ENCODE peak calls at places on chromosomes 16 and 17, in ten cellular contexts. One of them, this sample, is unnamed.

GRCh38 chr17:29565643-29566472 is 979 bp downstream of the ABHD15 start:
- DNase-seq in CD4-positive, CD25-positive, alpha-beta regulatory T cell: peak; percentile 65
- DNase-seq in mesendoderm: peak; percentile 73
- DNase-seq in bronchial epithelial cell: peak; percentile 29
- DNase-seq in sigmoid colon: peak; percentile 63
- DNase-seq in cardiac muscle cell: peak; percentile 46
- DNase-seq in left ventricle myocardium inferior: no peak
- DNase-seq in stomach: peak; percentile 59
- DNase-seq in aorta: peak; percentile 78
- DNase-seq in adipocyte: no peak
- DNase-seq in this sample: no peak

GRCh38 chr17:48297825-48298224 is 132.2 kb downstream of the SKAP1 start:
- DNase-seq in aorta: no peak
- DNase-seq in CD4-positive, CD25-positive, alpha-beta regulatory T cell: no peak
- DNase-seq in bronchial epithelial cell: no peak
- DNase-seq in sigmoid colon: no peak
- DNase-seq in left ventricle myocardium inferior: no peak
- DNase-seq in adipocyte: no peak
- DNase-seq in stomach: no peak
- DNase-seq in cardiac muscle cell: no peak
- DNase-seq in mesendoderm: no peak
- DNase-seq in this sample: no peak

GRCh38 chr16:62903961-62904502 is 867.8 kb upstream of the CDH8 start:
- DNase-seq in CD4-positive, CD25-positive, alpha-beta regulatory T cell: no peak
- DNase-seq in bronchial epithelial cell: no peak
- DNase-seq in left ventricle myocardium inferior: no peak
- DNase-seq in sigmoid colon: no peak
- DNase-seq in aorta: no peak
- DNase-seq in adipocyte: no peak
- DNase-seq in cardiac muscle cell: no peak
- DNase-seq in stomach: no peak
- DNase-seq in mesendoderm: no peak
- DNase-seq in this sample: no peak

GRCh38 chr17:27502526-27503324 is 46.5 kb downstream of the KSR1 start:
- DNase-seq in CD4-positive, CD25-positive, alpha-beta regulatory T cell: no peak
- DNase-seq in bronchial epithelial cell: no peak
- DNase-seq in cardiac muscle cell: no peak
- DNase-seq in sigmoid colon: no peak
- DNase-seq in aorta: peak; percentile 61
- DNase-seq in stomach: no peak
- DNase-seq in left ventricle myocardium inferior: peak; percentile 29
- DNase-seq in adipocyte: peak; percentile 75
- DNase-seq in mesendoderm: no peak
- DNase-seq in this sample: no peak

GRCh38 chr16:76612497-76612896 is 335.3 kb downstream of the CNTNAP4 start:
- DNase-seq in bronchial epithelial cell: no peak
- DNase-seq in adipocyte: no peak
- DNase-seq in aorta: no peak
- DNase-seq in mesendoderm: peak; percentile 2
- DNase-seq in cardiac muscle cell: no peak
- DNase-seq in left ventricle myocardium inferior: no peak
- DNase-seq in sigmoid colon: no peak
- DNase-seq in stomach: no peak
- DNase-seq in CD4-positive, CD25-positive, alpha-beta regulatory T cell: no peak
- DNase-seq in this sample: no peak

GRCh38 chr16:11484691-11485258 is 101.9 kb downstream of the LITAF start:
- DNase-seq in left ventricle myocardium inferior: no peak
- DNase-seq in sigmoid colon: no peak
- DNase-seq in adipocyte: no peak
- DNase-seq in mesendoderm: no peak
- DNase-seq in stomach: no peak
- DNase-seq in aorta: peak; percentile 52
- DNase-seq in CD4-positive, CD25-positive, alpha-beta regulatory T cell: no peak
- DNase-seq in bronchial epithelial cell: peak; percentile 68
- DNase-seq in cardiac muscle cell: no peak
- DNase-seq in this sample: no peak

GRCh38 chr17:75242461-75243042 is 18.9 kb downstream of the GGA3 start:
- DNase-seq in sigmoid colon: no peak
- DNase-seq in adipocyte: no peak
- DNase-seq in CD4-positive, CD25-positive, alpha-beta regulatory T cell: peak; percentile 22
- DNase-seq in cardiac muscle cell: no peak
- DNase-seq in mesendoderm: no peak
- DNase-seq in stomach: no peak
- DNase-seq in bronchial epithelial cell: no peak
- DNase-seq in left ventricle myocardium inferior: no peak
- DNase-seq in aorta: no peak
- DNase-seq in this sample: no peak

GRCh38 chr17:43021739-43022512 is at the start of gene VAT1:
- DNase-seq in left ventricle myocardium inferior: peak; percentile 86
- DNase-seq in bronchial epithelial cell: peak; percentile 60
- DNase-seq in adipocyte: peak; percentile 92
- DNase-seq in sigmoid colon: peak; percentile 91
- DNase-seq in mesendoderm: peak; percentile 89
- DNase-seq in stomach: peak; percentile 82
- DNase-seq in cardiac muscle cell: peak; percentile 88
- DNase-seq in CD4-positive, CD25-positive, alpha-beta regulatory T cell: peak; percentile 41
- DNase-seq in aorta: peak; percentile 94
- DNase-seq in this sample: no peak

GRCh38 chr16:8204769-8205168 is 385.5 kb downstream of the TMEM114 start:
- DNase-seq in adipocyte: no peak
- DNase-seq in CD4-positive, CD25-positive, alpha-beta regulatory T cell: no peak
- DNase-seq in aorta: no peak
- DNase-seq in cardiac muscle cell: no peak
- DNase-seq in left ventricle myocardium inferior: no peak
- DNase-seq in mesendoderm: no peak
- DNase-seq in bronchial epithelial cell: no peak
- DNase-seq in sigmoid colon: no peak
- DNase-seq in stomach: no peak
- DNase-seq in this sample: no peak

GRCh38 chr17:63998050-63998720 is at the start of gene PRR29:
- DNase-seq in aorta: peak; percentile 88
- DNase-seq in CD4-positive, CD25-positive, alpha-beta regulatory T cell: peak; percentile 70
- DNase-seq in cardiac muscle cell: peak; percentile 91
- DNase-seq in mesendoderm: peak; percentile 85
- DNase-seq in left ventricle myocardium inferior: peak; percentile 67
- DNase-seq in sigmoid colon: peak; percentile 77
- DNase-seq in adipocyte: peak; percentile 78
- DNase-seq in bronchial epithelial cell: no peak
- DNase-seq in stomach: peak; percentile 74
- DNase-seq in this sample: peak; percentile 57

GRCh38 chr16:27778171-27778925 is 228.4 kb downstream of the KATNIP start:
- DNase-seq in aorta: no peak
- DNase-seq in cardiac muscle cell: no peak
- DNase-seq in stomach: no peak
- DNase-seq in left ventricle myocardium inferior: no peak
- DNase-seq in CD4-positive, CD25-positive, alpha-beta regulatory T cell: no peak
- DNase-seq in sigmoid colon: no peak
- DNase-seq in adipocyte: no peak
- DNase-seq in bronchial epithelial cell: no peak
- DNase-seq in mesendoderm: no peak
- DNase-seq in this sample: no peak

GRCh38 chr17:41579484-41580243 is 7.0 kb downstream of the KRT14 start:
- DNase-seq in left ventricle myocardium inferior: peak; percentile 59
- DNase-seq in sigmoid colon: peak; percentile 69
- DNase-seq in mesendoderm: peak; percentile 95
- DNase-seq in CD4-positive, CD25-positive, alpha-beta regulatory T cell: peak; percentile 35
- DNase-seq in adipocyte: peak; percentile 54
- DNase-seq in aorta: peak; percentile 90
- DNase-seq in bronchial epithelial cell: peak; percentile 94
- DNase-seq in cardiac muscle cell: peak; percentile 83
- DNase-seq in stomach: peak; percentile 87
- DNase-seq in this sample: peak; percentile 97
- H3K4me3 ChIP-seq in left ventricle myocardium inferior: no peak overlapping the region
- H3K4me3 ChIP-seq in sigmoid colon: no peak overlapping the region
- H3K4me3 ChIP-seq in mesendoderm: no peak overlapping the region
- H3K4me3 ChIP-seq in CD4-positive, CD25-positive, alpha-beta regulatory T cell: no peak overlapping the region
- H3K4me3 ChIP-seq in adipocyte: no peak overlapping the region
- H3K4me3 ChIP-seq in aorta: no peak overlapping the region
- H3K4me3 ChIP-seq in bronchial epithelial cell: no peak overlapping the region
- H3K4me3 ChIP-seq in cardiac muscle cell: no peak overlapping the region
- H3K4me3 ChIP-seq in stomach: no peak overlapping the region
- H3K4me3 ChIP-seq in this sample: no peak overlapping the region

GRCh38 chr16:70743791-70744190 is 57.2 kb downstream of the VAC14 start:
- DNase-seq in cardiac muscle cell: no peak
- DNase-seq in stomach: no peak
- DNase-seq in sigmoid colon: no peak
- DNase-seq in mesendoderm: no peak
- DNase-seq in left ventricle myocardium inferior: no peak
- DNase-seq in adipocyte: no peak
- DNase-seq in bronchial epithelial cell: no peak
- DNase-seq in aorta: no peak
- DNase-seq in CD4-positive, CD25-positive, alpha-beta regulatory T cell: no peak
- DNase-seq in this sample: no peak

GRCh38 chr16:70746040-70746707 is 54.8 kb downstream of the VAC14 start:
- DNase-seq in aorta: peak; percentile 95
- DNase-seq in sigmoid colon: peak; percentile 94
- DNase-seq in adipocyte: peak; percentile 84
- DNase-seq in stomach: peak; percentile 69
- DNase-seq in mesendoderm: no peak
- DNase-seq in cardiac muscle cell: no peak
- DNase-seq in CD4-positive, CD25-positive, alpha-beta regulatory T cell: no peak
- DNase-seq in left ventricle myocardium inferior: peak; percentile 50
- DNase-seq in bronchial epithelial cell: peak; percentile 82
- DNase-seq in this sample: no peak

GRCh38 chr16:70745536-70746025 is 55.4 kb downstream of the VAC14 start:
- DNase-seq in aorta: no peak
- DNase-seq in bronchial epithelial cell: no peak
- DNase-seq in sigmoid colon: no peak
- DNase-seq in cardiac muscle cell: no peak
- DNase-seq in CD4-positive, CD25-positive, alpha-beta regulatory T cell: no peak
- DNase-seq in mesendoderm: no peak
- DNase-seq in left ventricle myocardium inferior: no peak
- DNase-seq in adipocyte: no peak
- DNase-seq in stomach: no peak
- DNase-seq in this sample: no peak

GRCh38 chr16:70746708-70747424 is 54.1 kb downstream of the VAC14 start:
- DNase-seq in CD4-positive, CD25-positive, alpha-beta regulatory T cell: peak; percentile 11
- DNase-seq in cardiac muscle cell: no peak
- DNase-seq in left ventricle myocardium inferior: peak; percentile 50
- DNase-seq in bronchial epithelial cell: peak; percentile 95
- DNase-seq in aorta: peak; percentile 85
- DNase-seq in adipocyte: peak; percentile 89
- DNase-seq in mesendoderm: no peak
- DNase-seq in sigmoid colon: peak; percentile 92
- DNase-seq in stomach: peak; percentile 85
- DNase-seq in this sample: no peak

GRCh38 chr16:70744366-70744765 is 56.6 kb downstream of the VAC14 start:
- DNase-seq in cardiac muscle cell: no peak
- DNase-seq in sigmoid colon: no peak
- DNase-seq in CD4-positive, CD25-positive, alpha-beta regulatory T cell: no peak
- DNase-seq in adipocyte: no peak
- DNase-seq in stomach: no peak
- DNase-seq in aorta: no peak
- DNase-seq in bronchial epithelial cell: no peak
- DNase-seq in mesendoderm: no peak
- DNase-seq in left ventricle myocardium inferior: no peak
- DNase-seq in this sample: no peak
- H3K36me3 ChIP-seq in cardiac muscle cell: no peaks in the 10 kb centered on the region
- H3K36me3 ChIP-seq in sigmoid colon: peaks cover 8% of the 10 kb centered on the region
- H3K36me3 ChIP-seq in CD4-positive, CD25-positive, alpha-beta regulatory T cell: peaks cover 19% of the 10 kb centered on the region
- H3K36me3 ChIP-seq in adipocyte: peaks cover 7% of the 10 kb centered on the region
- H3K36me3 ChIP-seq in stomach: peaks cover 48% of the 10 kb centered on the region
- H3K36me3 ChIP-seq in aorta: no peaks in the 10 kb centered on the region
- H3K36me3 ChIP-seq in bronchial epithelial cell: peaks cover 5% of the 10 kb centered on the region
- H3K36me3 ChIP-seq in mesendoderm: peaks cover 2% of the 10 kb centered on the region
- H3K36me3 ChIP-seq in left ventricle myocardium inferior: peaks cover 17% of the 10 kb centered on the region
- H3K36me3 ChIP-seq in this sample: no peaks in the 10 kb centered on the region

DNA sequence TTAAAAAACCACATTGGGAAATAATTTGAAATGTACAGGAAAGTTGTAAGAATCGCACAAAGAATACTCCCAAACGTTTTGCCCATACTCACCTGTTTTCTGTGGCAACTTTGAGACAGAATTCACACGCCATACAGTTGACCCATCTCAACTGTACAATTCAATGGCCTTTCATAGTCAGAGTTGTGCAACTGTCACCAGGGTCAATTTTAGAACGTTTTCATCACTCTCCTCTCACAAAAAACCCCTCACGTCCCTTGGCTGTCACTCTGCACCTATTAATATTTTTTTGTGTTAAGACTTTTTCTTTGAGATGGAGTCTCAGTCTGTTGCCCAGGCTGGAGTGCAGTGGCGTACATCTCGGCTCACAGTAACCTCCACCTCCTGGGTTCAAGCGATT is 49.9 kb downstream of the IRF8 start:
- DNase-seq in sigmoid colon: no peak
- DNase-seq in CD4-positive, CD25-positive, alpha-beta regulatory T cell: no peak
- DNase-seq in mesendoderm: no peak
- DNase-seq in adipocyte: no peak
- DNase-seq in aorta: no peak
- DNase-seq in cardiac muscle cell: no peak
- DNase-seq in stomach: no peak
- DNase-seq in bronchial epithelial cell: no peak
- DNase-seq in left ventricle myocardium inferior: no peak
- DNase-seq in this sample: no peak
- H3K27me3 ChIP-seq in sigmoid colon: peaks cover 12% of the 10 kb centered on the region
- H3K27me3 ChIP-seq in CD4-positive, CD25-positive, alpha-beta regulatory T cell: peaks cover 4% of the 10 kb centered on the region
- H3K27me3 ChIP-seq in mesendoderm: no peaks in the 10 kb centered on the region
- H3K27me3 ChIP-seq in adipocyte: peaks cover 72% of the 10 kb centered on the region
- H3K27me3 ChIP-seq in aorta: no peaks in the 10 kb centered on the region
- H3K27me3 ChIP-seq in cardiac muscle cell: peaks cover 17% of the 10 kb centered on the region
- H3K27me3 ChIP-seq in stomach: no peaks in the 10 kb centered on the region
- H3K27me3 ChIP-seq in bronchial epithelial cell: no peaks in the 10 kb centered on the region
- H3K27me3 ChIP-seq in left ventricle myocardium inferior: peaks cover 88% of the 10 kb centered on the region
- H3K27me3 ChIP-seq in this sample: no peaks in the 10 kb centered on the region

GRCh38 chr17:57557363-57557762 is 187.7 kb downstream of the CCDC182 start:
- DNase-seq in cardiac muscle cell: no peak
- DNase-seq in left ventricle myocardium inferior: no peak
- DNase-seq in mesendoderm: no peak
- DNase-seq in stomach: no peak
- DNase-seq in bronchial epithelial cell: peak; percentile 1
- DNase-seq in aorta: no peak
- DNase-seq in sigmoid colon: no peak
- DNase-seq in CD4-positive, CD25-positive, alpha-beta regulatory T cell: no peak
- DNase-seq in adipocyte: no peak
- DNase-seq in this sample: no peak

GRCh38 chr17:57559634-57560387 is 185.3 kb downstream of the CCDC182 start:
- DNase-seq in cardiac muscle cell: no peak
- DNase-seq in bronchial epithelial cell: no peak
- DNase-seq in left ventricle myocardium inferior: no peak
- DNase-seq in stomach: no peak
- DNase-seq in sigmoid colon: no peak
- DNase-seq in adipocyte: no peak
- DNase-seq in aorta: no peak
- DNase-seq in mesendoderm: no peak
- DNase-seq in CD4-positive, CD25-positive, alpha-beta regulatory T cell: no peak
- DNase-seq in this sample: no peak

GRCh38 chr17:57559226-57559625 is 185.9 kb downstream of the CCDC182 start:
- DNase-seq in sigmoid colon: no peak
- DNase-seq in mesendoderm: no peak
- DNase-seq in bronchial epithelial cell: no peak
- DNase-seq in left ventricle myocardium inferior: no peak
- DNase-seq in stomach: no peak
- DNase-seq in aorta: no peak
- DNase-seq in cardiac muscle cell: no peak
- DNase-seq in CD4-positive, CD25-positive, alpha-beta regulatory T cell: no peak
- DNase-seq in adipocyte: no peak
- DNase-seq in this sample: no peak

GRCh38 chr17:57555636-57556175 is 189.4 kb downstream of the CCDC182 start:
- DNase-seq in left ventricle myocardium inferior: no peak
- DNase-seq in aorta: no peak
- DNase-seq in CD4-positive, CD25-positive, alpha-beta regulatory T cell: no peak
- DNase-seq in mesendoderm: no peak
- DNase-seq in cardiac muscle cell: no peak
- DNase-seq in sigmoid colon: no peak
- DNase-seq in stomach: no peak
- DNase-seq in adipocyte: no peak
- DNase-seq in bronchial epithelial cell: no peak
- DNase-seq in this sample: no peak

GRCh38 chr17:57557793-57558681 is 187.1 kb downstream of the CCDC182 start:
- DNase-seq in left ventricle myocardium inferior: no peak
- DNase-seq in cardiac muscle cell: no peak
- DNase-seq in mesendoderm: peak; percentile 68
- DNase-seq in adipocyte: peak; percentile 58
- DNase-seq in CD4-positive, CD25-positive, alpha-beta regulatory T cell: no peak
- DNase-seq in aorta: no peak
- DNase-seq in stomach: no peak
- DNase-seq in bronchial epithelial cell: peak; percentile 84
- DNase-seq in sigmoid colon: no peak
- DNase-seq in this sample: no peak
- H3K4me3 ChIP-seq in left ventricle myocardium inferior: no peak overlapping the region
- H3K4me3 ChIP-seq in cardiac muscle cell: no peak overlapping the region
- H3K4me3 ChIP-seq in mesendoderm: no peak overlapping the region
- H3K4me3 ChIP-seq in adipocyte: no peak overlapping the region
- H3K4me3 ChIP-seq in CD4-positive, CD25-positive, alpha-beta regulatory T cell: no peak overlapping the region
- H3K4me3 ChIP-seq in aorta: no peak overlapping the region
- H3K4me3 ChIP-seq in stomach: no peak overlapping the region
- H3K4me3 ChIP-seq in bronchial epithelial cell: no peak overlapping the region
- H3K4me3 ChIP-seq in sigmoid colon: no peak overlapping the region
- H3K4me3 ChIP-seq in this sample: no peak overlapping the region

This sample was measured in iPS DF 6.9.